ENCODE peak calls at places on chromosomes 6 and 20, in five cellular contexts. N is GM06990, S is fibroblast of lung, G is Calu3, P is heart left ventricle. D is an unnamed sample.

GRCh38 chr20:23125625-23126191 is 39.6 kb upstream of the CD93 start:
- DNase-seq in N (no peak), P (peak), S (peak), G (no peak), D (peak)

GRCh38 chr6:42539135-42539534 is 24.7 kb upstream of the UBR2 start:
- DNase-seq in G (no peak), P (no peak), N (no peak), S (no peak), D (no peak)

GRCh38 chr6:118933855-118934460 is 1.0 kb downstream of the MCM9 start:
- DNase-seq in S (no peak), G (no peak), P (no peak), N (no peak), D (no peak)

GRCh38 chr6:4577406-4577805 is 198.8 kb upstream of the CDYL start:
- DNase-seq in S (peak), G (no peak), P (no peak), N (no peak), D (no peak)

GRCh38 chr6:169830876-169831275 is 79.5 kb downstream of the ERMARD start:
- DNase-seq in P (no peak), G (no peak), N (no peak), S (no peak), D (no peak)

GRCh38 chr6:45946352-45946751 is 69.3 kb downstream of the CLIC5 start:
- DNase-seq in S (peak), G (no peak), N (no peak), P (peak), D (no peak)

GRCh38 chr20:37358366-37359150 is 12.6 kb downstream of the SRC start:
- DNase-seq in S (no peak), G (no peak), P (no peak), N (no peak), D (no peak)

GRCh38 chr6:26217714-26218075 is 130.5 kb downstream of the HFE start:
- DNase-seq in P (peak), N (peak), S (peak), G (no peak), D (no peak)

GRCh38 chr20:19975436-19975799 is 41.7 kb upstream of the NAA20 start:
- DNase-seq in N (no peak), G (no peak), S (peak), P (peak), D (no peak)

GRCh38 chr6:44474643-44475042 is 87.1 kb downstream of the CDC5L start:
- DNase-seq in G (peak), N (no peak), S (no peak), P (no peak), D (no peak)

GRCh38 chr6:4889701-4890100 is 113.5 kb downstream of the CDYL start:
- DNase-seq in N (no peak), P (peak), G (no peak), S (no peak), D (peak)

GRCh38 chr6:4687989-4688947 is 87.9 kb upstream of the CDYL start:
- DNase-seq in S (peak), P (no peak), G (peak), N (no peak), D (no peak)

GRCh38 chr6:32116674-32117073 is 7.5 kb upstream of the TNXB start:
- DNase-seq in G (peak), S (no peak), N (no peak), P (no peak), D (peak)

GRCh38 chr6:6221829-6222535 is 98.5 kb downstream of the F13A1 start:
- DNase-seq in S (no peak), G (no peak), N (no peak), P (no peak), D (peak)

GRCh38 chr20:50214226-50215024 is 23.8 kb downstream of the CEBPB start:
- DNase-seq in P (no peak), G (no peak), S (no peak), N (no peak), D (no peak)

GRCh38 chr6:35943390-35943789 is 22.5 kb upstream of the SRPK1 start:
- DNase-seq in S (no peak), G (no peak), P (no peak), N (no peak), D (no peak)

GRCh38 chr6:35954335-35954734 is 33.4 kb upstream of the SRPK1 start:
- DNase-seq in S (no peak), N (no peak), P (no peak), G (no peak), D (no peak)

GRCh38 chr6:35945650-35946025 is 24.7 kb upstream of the SRPK1 start:
- DNase-seq in P (no peak), S (peak), N (no peak), G (no peak), D (no peak)

GRCh38 chr6:35948725-35949124 is 27.8 kb upstream of the SRPK1 start:
- DNase-seq in N (no peak), S (no peak), G (no peak), P (no peak), D (no peak)
- TF ChIP-seq CTCF in N (peak), S (peak), G (no peak), P (no peak), D (no peak)

GRCh38 chr20:63441777-63442493 is 30.5 kb downstream of the KCNQ2 start:
- DNase-seq in G (peak), P (peak), S (peak), N (peak), D (peak)
- TF ChIP-seq CTCF in G (peak), P (peak), S (peak), N (peak), D (peak)

GRCh38 chr6:139029470-139030210 is 1.1 kb downstream of the ABRACL start:
- DNase-seq in P (peak), G (peak), S (peak), N (no peak), D (peak)
- TF ChIP-seq CTCF in P (no peak), G (no peak), S (no peak), N (no peak), D (no peak)

GRCh38 chr20:59222982-59223610 is 59.5 kb downstream of the ZNF831 start:
- DNase-seq in P (no peak), S (no peak), G (no peak), N (no peak), D (no peak)
- TF ChIP-seq CTCF in P (no peak), S (no peak), G (no peak), N (no peak), D (no peak)

GRCh38 chr20:58938541-58938940 is 42.5 kb upstream of the NELFCD start:
- DNase-seq in P (no peak), S (no peak), G (no peak), N (peak), D (no peak)
- TF ChIP-seq CTCF in P (no peak), S (no peak), G (no peak), N (no peak), D (no peak)